ENCODE peak calls at places on chromosome X, in five cellular contexts. Z is suprapubic skin; X is IMR-90; H is CD4-positive, alpha-beta T cell; N is tibial nerve. L is an unnamed sample.

GRCh38 chrX:37332987-37333658 is 16.0 kb upstream of the PRRG1 start:
- DNase-seq in N (no peak), H (no peak), X (peak; percentile 10), Z (no peak), L (no peak)

GRCh38 chrX:106999002-106999975 is 723 bp downstream of the MORC4 start:
- DNase-seq in N (peak; percentile 17), Z (peak; percentile 71), X (peak; percentile 49), H (peak; percentile 49), L (peak; percentile 53)

GRCh38 chrX:130716822-130717405 is 186.1 kb downstream of the ENOX2 start:
- DNase-seq in X (no peak), N (no peak), Z (no peak), H (no peak), L (no peak)

GRCh38 chrX:37995428-37995827 is 10.9 kb upstream of the SYTL5 start:
- DNase-seq in Z (no peak), X (no peak), N (no peak), H (no peak), L (no peak)

GRCh38 chrX:55908685-55909212 is 191.2 kb downstream of the RRAGB start:
- DNase-seq in N (no peak), H (no peak), X (no peak), Z (no peak), L (no peak)

GRCh38 chrX:80765226-80765625 is 44.5 kb downstream of the BRWD3 start:
- DNase-seq in N (no peak), Z (no peak), H (no peak), X (peak; percentile 77), L (no peak)

GRCh38 chrX:108165349-108166111 is 74.0 kb downstream of the ATG4A start:
- DNase-seq in N (no peak), H (no peak), Z (no peak), X (peak; percentile 51), L (no peak)

GRCh38 chrX:47146121-47146935 is 1.3 kb downstream of the RBM10 start:
- DNase-seq in H (no peak), N (no peak), Z (no peak), X (no peak), L (no peak)

GRCh38 chrX:43002526-43003203 is 224.7 kb upstream of the PPP1R2C start:
- DNase-seq in Z (no peak), X (no peak), H (no peak), N (no peak), L (no peak)

GRCh38 chrX:2499507-2499906 is 1.3 kb downstream of the DHRSX start:
- DNase-seq in X (no peak), N (no peak), H (no peak), Z (no peak), L (no peak)

GRCh38 chrX:141469469-141469868 is 115.1 kb downstream of the SPANXA1 start:
- DNase-seq in N (no peak), X (peak; percentile 8), H (no peak), Z (no peak), L (no peak)

GRCh38 chrX:18833071-18833731 is 125.8 kb downstream of the PPEF1 start:
- DNase-seq in X (peak; percentile 16), Z (no peak), H (no peak), N (peak; percentile 14), L (no peak)

GRCh38 chrX:1231850-1232505 is 19.5 kb upstream of the CRLF2 start:
- DNase-seq in X (no peak), Z (no peak), N (no peak), H (no peak), L (no peak)
- H3K9me3 ChIP-seq in X (peaks cover 11% of the 10 kb centered on the region), Z (no peaks in the 10 kb centered on the region), N (no peaks in the 10 kb centered on the region), H (no peaks in the 10 kb centered on the region), L (no peaks in the 10 kb centered on the region)

DNA sequence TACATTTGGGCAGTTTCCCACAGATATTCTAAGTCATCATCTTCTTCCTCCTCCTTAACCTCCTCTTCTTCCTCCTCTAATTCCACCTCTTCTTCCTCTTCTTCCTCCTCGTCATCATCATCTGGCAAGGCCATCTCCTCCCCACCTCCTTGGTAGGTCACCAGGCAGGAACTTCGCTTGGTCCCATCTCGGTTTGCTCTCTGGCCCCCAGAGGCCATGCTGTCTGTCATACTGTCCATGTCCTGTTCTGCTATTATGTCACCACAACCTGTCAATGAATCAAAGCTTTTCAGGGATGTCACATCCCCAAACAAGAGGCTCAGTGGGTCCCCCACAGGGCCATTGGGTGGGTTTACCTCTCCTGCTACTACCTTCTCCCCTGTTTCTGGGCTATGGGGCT is 13.5 kb downstream of the AMER1 start:
- DNase-seq in H (no peak), X (no peak), N (no peak), Z (no peak), L (no peak)
- H3K9me3 ChIP-seq in H (no peaks in the 10 kb centered on the region), X (peaks cover 1% of the 10 kb centered on the region), N (no peaks in the 10 kb centered on the region), Z (no peaks in the 10 kb centered on the region), L (no peaks in the 10 kb centered on the region)

DNA sequence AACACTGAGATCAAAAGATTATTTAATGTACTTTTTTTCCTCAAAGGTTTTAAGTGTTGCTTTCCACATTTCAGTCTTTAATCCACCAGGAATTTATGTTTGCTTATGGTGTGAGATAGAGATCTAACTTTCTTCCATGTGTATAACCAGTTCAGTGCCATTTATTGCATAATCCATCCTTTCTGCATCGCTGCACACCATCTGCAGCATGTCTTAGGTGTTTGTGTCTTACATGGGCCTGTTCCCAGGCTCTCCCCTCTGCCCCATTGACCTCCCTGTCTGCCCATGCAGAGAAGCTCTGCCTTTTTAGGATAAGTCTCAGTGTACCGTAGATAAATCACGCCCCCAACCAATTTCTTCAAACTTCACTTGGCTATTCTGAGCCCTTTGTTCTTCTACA is 30.3 kb downstream of the NSDHL start:
- DNase-seq in H (no peak), N (no peak), X (peak; percentile 21), Z (no peak), L (no peak)
- H3K9me3 ChIP-seq in H (no peaks in the 10 kb centered on the region), N (no peaks in the 10 kb centered on the region), X (no peaks in the 10 kb centered on the region), Z (no peaks in the 10 kb centered on the region), L (no peaks in the 10 kb centered on the region)

GRCh38 chrX:144379156-144379555 is 495.3 kb downstream of the UBE2NL start:
- DNase-seq in N (no peak), Z (no peak), X (no peak), H (no peak), L (no peak)
- H3K9me3 ChIP-seq in N (no peaks in the 10 kb centered on the region), Z (no peaks in the 10 kb centered on the region), X (peaks cover 6% of the 10 kb centered on the region), H (no peaks in the 10 kb centered on the region), L (no peaks in the 10 kb centered on the region)

DNA sequence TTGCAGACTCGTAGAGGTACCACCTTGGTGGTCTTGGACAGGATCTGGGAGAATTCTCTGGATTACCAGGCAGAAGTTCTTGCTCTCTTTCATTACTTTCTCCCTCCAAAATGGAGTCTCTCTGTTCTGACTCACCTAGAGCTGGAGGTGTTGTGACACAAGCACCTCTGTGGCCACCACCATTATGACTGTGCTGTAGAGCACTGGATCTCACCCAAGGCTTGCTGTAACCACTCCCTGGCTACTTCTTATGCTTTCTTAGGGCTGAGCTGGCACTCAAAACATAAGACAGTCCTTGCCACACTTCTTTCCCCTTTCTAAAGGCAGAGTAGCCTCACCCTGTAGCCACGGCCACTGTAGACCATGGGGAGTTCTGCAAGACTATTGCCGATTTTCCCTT is 296.6 kb upstream of the DIPK2B start:
- DNase-seq in N (no peak), H (no peak), Z (no peak), X (peak; percentile 22), L (no peak)
- H3K9me3 ChIP-seq in N (no peaks in the 10 kb centered on the region), H (no peaks in the 10 kb centered on the region), Z (no peaks in the 10 kb centered on the region), X (peaks cover 2% of the 10 kb centered on the region), L (no peaks in the 10 kb centered on the region)

GRCh38 chrX:143768976-143769375 is 48.4 kb upstream of the SPANXN2 start:
- DNase-seq in H (no peak), N (no peak), Z (no peak), X (no peak), L (no peak)
- H3K9me3 ChIP-seq in H (no peaks in the 10 kb centered on the region), N (no peaks in the 10 kb centered on the region), Z (no peaks in the 10 kb centered on the region), X (peaks cover 1% of the 10 kb centered on the region), L (no peaks in the 10 kb centered on the region)

GRCh38 chrX:74171465-74171864 is 132.5 kb upstream of the ZCCHC13 start:
- DNase-seq in X (no peak), N (no peak), Z (no peak), H (no peak), L (no peak)
- H3K9me3 ChIP-seq in X (peaks cover 7% of the 10 kb centered on the region), N (peaks cover 13% of the 10 kb centered on the region), Z (no peaks in the 10 kb centered on the region), H (peaks cover 16% of the 10 kb centered on the region), L (peaks cover 15% of the 10 kb centered on the region)